ENCODE peak calls at places on chromosomes 13 and 19, in eight cellular contexts. Q, V, I, P, U, M, N and B are unnamed samples.

GRCh38 chr13:92745233-92745632 is 481.4 kb upstream of the GPC6 start:
- DNase-seq in N (no peak), Q (peak; percentile 5), P (no peak), M (no peak), I (no peak), V (no peak), U (no peak), B (no peak)

GRCh38 chr13:47459512-47459911 is 541.6 kb downstream of the SUCLA2 start:
- DNase-seq in Q (peak; percentile 17), I (no peak), U (no peak), P (no peak), N (no peak), M (peak; percentile 66), V (no peak), B (no peak)

GRCh38 chr19:1214862-1215731 is 9.5 kb downstream of the STK11 start:
- DNase-seq in I (no peak), V (no peak), P (no peak), Q (peak; percentile 81), U (peak; percentile 35), M (no peak), N (no peak), B (no peak)

GRCh38 chr13:33284916-33285315 is 639 bp downstream of the STARD13 start:
- DNase-seq in N (no peak), I (no peak), U (no peak), Q (no peak), V (no peak), M (peak; percentile 40), P (no peak), B (no peak)

GRCh38 chr13:22014469-22014868 is 343.6 kb downstream of the FGF9 start:
- DNase-seq in P (no peak), M (no peak), I (no peak), Q (no peak), U (no peak), V (no peak), N (no peak), B (no peak)

GRCh38 chr19:40411125-40411842 is 1.9 kb downstream of the PRX start:
- DNase-seq in V (no peak), U (no peak), Q (peak; percentile 27), M (no peak), N (no peak), P (no peak), I (no peak), B (no peak)

GRCh38 chr19:28436320-28436719 is 776.6 kb downstream of the UQCRFS1 start:
- DNase-seq in V (no peak), Q (no peak), I (no peak), P (no peak), U (no peak), M (no peak), N (no peak), B (no peak)

GRCh38 chr19:41366089-41366488 is 2.1 kb upstream of the B9D2 start:
- DNase-seq in N (no peak), Q (no peak), U (no peak), M (no peak), P (no peak), V (no peak), I (no peak), B (no peak)

GRCh38 chr13:108272333-108272732 is 2.8 kb downstream of the TNFSF13B start:
- DNase-seq in U (no peak), M (no peak), Q (peak; percentile 16), I (no peak), V (no peak), N (no peak), P (no peak), B (no peak)

GRCh38 chr13:30388401-30389283 is 33.7 kb upstream of the UBE2L5 start:
- DNase-seq in V (no peak), Q (no peak), P (no peak), I (no peak), M (peak; percentile 61), N (no peak), U (no peak), B (no peak)

GRCh38 chr19:10517760-10518443 is 655 bp upstream of the S1PR5 start:
- DNase-seq in I (no peak), U (no peak), M (no peak), Q (no peak), P (no peak), N (no peak), V (no peak), B (peak; percentile 74)

GRCh38 chr13:47337781-47338507 is 441.1 kb upstream of the HTR2A start:
- DNase-seq in M (peak; percentile 79), N (no peak), I (no peak), P (no peak), V (peak; percentile 43), Q (peak; percentile 8), U (no peak), B (no peak)

GRCh38 chr19:33273881-33274662 is 28.3 kb downstream of the CEBPA start:
- DNase-seq in V (peak; percentile 51), U (no peak), M (peak; percentile 94), P (no peak), I (no peak), Q (peak; percentile 72), N (no peak), B (no peak)